ENCODE peak calls at places on chromosomes 2 and 18, in six cellular contexts. R, X, C, U, V and F are unnamed samples.

GRCh38 chr2:45745231-45745630 is 93.8 kb downstream of the PRKCE start:
- DNase-seq in R (no peak), X (no peak), C (no peak), U (no peak), V (no peak), F (no peak)

GRCh38 chr2:43593241-43593640 is 2.6 kb downstream of the THADA start:
- DNase-seq in R (no peak), X (no peak), C (no peak), U (no peak), V (no peak), F (no peak)

GRCh38 chr2:85439986-85440385 is 21.5 kb downstream of the SH2D6 start:
- DNase-seq in R (no peak), X (no peak), C (no peak), U (peak; percentile 57), V (no peak), F (no peak)

GRCh38 chr18:35467624-35468016 is 30.1 kb downstream of the INO80C start:
- DNase-seq in R (no peak), X (no peak), C (no peak), U (no peak), V (no peak), F (no peak)

GRCh38 chr18:36191286-36191685 is 4.0 kb downstream of the MOCOS start:
- DNase-seq in R (no peak), X (no peak), C (no peak), U (no peak), V (no peak), F (no peak)

GRCh38 chr2:85935170-85935745 is 46.5 kb upstream of the ST3GAL5 start:
- DNase-seq in R (no peak), X (no peak), C (no peak), U (no peak), V (no peak), F (peak; percentile 19)

GRCh38 chr2:151999058-151999457 is 99.8 kb downstream of the CACNB4 start:
- DNase-seq in R (no peak), X (peak; percentile 26), C (peak; percentile 67), U (peak; percentile 67), V (peak; percentile 1), F (peak; percentile 60)

GRCh38 chr2:133636287-133636686 is 68.0 kb upstream of the NCKAP5 start:
- DNase-seq in R (no peak), X (no peak), C (no peak), U (no peak), V (no peak), F (no peak)

GRCh38 chr2:26640781-26641564 is at the start of gene CIB4:
- DNase-seq in R (peak; percentile 18), X (no peak), C (no peak), U (no peak), V (no peak), F (no peak)

GRCh38 chr2:207670887-207671286 is 40.6 kb upstream of the CCNYL1 start:
- DNase-seq in R (no peak), X (no peak), C (no peak), U (no peak), V (no peak), F (no peak)

GRCh38 chr2:48715042-48715899 is 40.3 kb downstream of the LHCGR start:
- DNase-seq in R (no peak), X (no peak), C (no peak), U (no peak), V (no peak), F (no peak)

GRCh38 chr2:26732446-26732845 is 31.6 kb upstream of the SLC35F6 start:
- DNase-seq in R (no peak), X (no peak), C (no peak), U (no peak), V (no peak), F (no peak)

GRCh38 chr2:193963472-193964119 is 1693.4 kb upstream of the SLC39A10 start:
- DNase-seq in R (no peak), X (no peak), C (peak; percentile 11), U (peak; percentile 10), V (no peak), F (peak; percentile 15)

GRCh38 chr2:118853647-118854367 is 6.4 kb upstream of the EN1 start:
- DNase-seq in R (no peak), X (no peak), C (no peak), U (no peak), V (no peak), F (no peak)

GRCh38 chr2:171523969-171524401 is 1.7 kb downstream of the CYBRD1 start:
- DNase-seq in R (no peak), X (no peak), C (no peak), U (no peak), V (no peak), F (peak; percentile 32)

GRCh38 chr2:138373993-138374408 is 127.6 kb upstream of the SPOPL start:
- DNase-seq in R (no peak), X (no peak), C (peak; percentile 17), U (peak; percentile 12), V (no peak), F (peak; percentile 38)

GRCh38 chr2:236496311-236496710 is 73.3 kb upstream of the ACKR3 start:
- DNase-seq in R (no peak), X (no peak), C (no peak), U (no peak), V (no peak), F (no peak)

GRCh38 chr2:237864940-237865622 is 5.7 kb downstream of the RAMP1 start:
- DNase-seq in R (peak; percentile 63), X (no peak), C (no peak), U (no peak), V (no peak), F (peak; percentile 77)

GRCh38 chr2:207840101-207840500 is 70.4 kb upstream of the FZD5 start:
- DNase-seq in R (no peak), X (no peak), C (no peak), U (no peak), V (no peak), F (no peak)

GRCh38 chr2:12071343-12071742 is 324.9 kb downstream of the LPIN1 start:
- DNase-seq in R (no peak), X (no peak), C (peak; percentile 11), U (no peak), V (no peak), F (no peak)

GRCh38 chr2:215436705-215437570 is 1.1 kb upstream of the FN1 start:
- DNase-seq in R (peak; percentile 67), X (no peak), C (peak; percentile 43), U (peak; percentile 14), V (peak; percentile 1), F (peak; percentile 57)

GRCh38 chr2:162266468-162266754 is 23.2 kb upstream of the FAP start:
- DNase-seq in R (no peak), X (no peak), C (no peak), U (no peak), V (no peak), F (no peak)

GRCh38 chr2:239903210-239903609 is 121.9 kb downstream of the NDUFA10 start:
- DNase-seq in R (no peak), X (no peak), C (no peak), U (no peak), V (no peak), F (no peak)

GRCh38 chr2:28161466-28161865 is 231.2 kb upstream of the FOSL2 start:
- DNase-seq in R (no peak), X (no peak), C (peak; percentile 41), U (no peak), V (no peak), F (peak; percentile 97)

GRCh38 chr2:192267484-192267883 is 72.8 kb upstream of the TMEFF2 start:
- DNase-seq in R (no peak), X (no peak), C (no peak), U (no peak), V (no peak), F (peak; percentile 40)

GRCh38 chr2:134169788-134170187 is 84.1 kb upstream of the MGAT5 start:
- DNase-seq in R (no peak), X (no peak), C (no peak), U (peak; percentile 51), V (no peak), F (no peak)

GRCh38 chr2:84443477-84443876 is 15.6 kb downstream of the SUCLG1 start:
- DNase-seq in R (no peak), X (no peak), C (no peak), U (no peak), V (no peak), F (peak; percentile 21)

GRCh38 chr18:39062426-39062825 is 1496.8 kb upstream of the CELF4 start:
- DNase-seq in R (no peak), X (no peak), C (no peak), U (no peak), V (no peak), F (no peak)

GRCh38 chr2:176650101-176650500 is 380.9 kb downstream of the MTX2 start:
- DNase-seq in R (no peak), X (no peak), C (no peak), U (no peak), V (no peak), F (peak; percentile 13)

GRCh38 chr2:42092084-42092996 is 44.5 kb downstream of the PKDCC start:
- DNase-seq in R (no peak), X (no peak), C (no peak), U (no peak), V (no peak), F (peak; percentile 36)

GRCh38 chr18:6785001-6785400 is 55.5 kb downstream of the ARHGAP28 start:
- DNase-seq in R (no peak), X (no peak), C (no peak), U (no peak), V (no peak), F (no peak)

GRCh38 chr2:45908316-45909150 is 257.1 kb downstream of the PRKCE start:
- DNase-seq in R (no peak), X (no peak), C (no peak), U (no peak), V (no peak), F (no peak)

GRCh38 chr2:11343626-11344341 is 652 bp downstream of the ROCK2 start:
- DNase-seq in R (peak; percentile 76), X (peak; percentile 4), C (peak; percentile 61), U (peak; percentile 55), V (peak; percentile 26), F (peak; percentile 49)

GRCh38 chr18:42706618-42707017 is 408.9 kb downstream of the RIT2 start:
- DNase-seq in R (no peak), X (no peak), C (peak; percentile 43), U (no peak), V (no peak), F (no peak)

GRCh38 chr18:27114842-27115241 is 70.3 kb downstream of the CHST9 start:
- DNase-seq in R (no peak), X (no peak), C (no peak), U (no peak), V (no peak), F (no peak)

GRCh38 chr2:117762454-117762853 is 52.0 kb upstream of the DDX18 start:
- DNase-seq in R (no peak), X (no peak), C (no peak), U (no peak), V (no peak), F (no peak)

GRCh38 chr2:206971805-206972204 is 32.5 kb downstream of the CPO start:
- DNase-seq in R (no peak), X (no peak), C (no peak), U (no peak), V (no peak), F (no peak)

GRCh38 chr18:31574359-31574758 is 17.3 kb upstream of the TTR start:
- DNase-seq in R (no peak), X (no peak), C (no peak), U (no peak), V (no peak), F (no peak)

GRCh38 chr2:62545261-62545660 is 39.3 kb upstream of the TMEM17 start:
- DNase-seq in R (no peak), X (no peak), C (no peak), U (no peak), V (no peak), F (no peak)